ENCODE peak calls at places on chromosomes 3 and 15, in four cellular contexts. I is AG04450, U is left lung, O is fibroblast of lung. H is an unnamed sample.

GRCh38 chr3:48240000-48240710 is 749 bp upstream of the ZNF589 start:
- DNase-seq in I (no peak), U (no peak), O (no peak), H (no peak)

GRCh38 chr3:172280406-172281051 is 167.7 kb downstream of the GHSR start:
- DNase-seq in I (peak; percentile 77), U (no peak), O (peak; percentile 88), H (no peak)

GRCh38 chr3:161600185-161600584 is 103.6 kb downstream of the OTOL1 start:
- DNase-seq in I (no peak), U (peak; percentile 40), O (no peak), H (peak; percentile 5)

GRCh38 chr3:111980716-111981456 is 2.1 kb downstream of the ABHD10 start:
- DNase-seq in I (no peak), U (no peak), O (no peak), H (no peak)

GRCh38 chr3:160458151-160458550 is 8.6 kb upstream of the TRIM59 start:
- DNase-seq in I (no peak), U (no peak), O (no peak), H (no peak)

GRCh38 chr15:48520376-48521155 is 124.9 kb downstream of the FBN1 start:
- DNase-seq in I (no peak), U (no peak), O (no peak), H (no peak)

GRCh38 chr3:56855856-56856538 is 54.2 kb upstream of the ARHGEF3 start:
- DNase-seq in I (no peak), U (peak; percentile 36), O (no peak), H (no peak)

GRCh38 chr3:58580826-58581327 is 3.7 kb upstream of the FAM107A start:
- DNase-seq in I (no peak), U (no peak), O (no peak), H (no peak)

GRCh38 chr15:95923797-95924196 is 406.7 kb upstream of the NR2F2 start:
- DNase-seq in I (no peak), U (no peak), O (no peak), H (no peak)

GRCh38 chr3:39558775-39559306 is 91.4 kb downstream of the MOBP start:
- DNase-seq in I (no peak), U (no peak), O (no peak), H (no peak)

GRCh38 chr3:52149726-52150125 is 4.5 kb downstream of the POC1A start:
- DNase-seq in I (no peak), U (no peak), O (no peak), H (no peak)

GRCh38 chr3:118468801-118469200 is 565.8 kb downstream of the IGSF11 start:
- DNase-seq in I (no peak), U (no peak), O (no peak), H (no peak)

GRCh38 chr3:138381950-138382715 is 33.8 kb downstream of the MRAS start:
- DNase-seq in I (no peak), U (peak; percentile 83), O (peak; percentile 58), H (peak; percentile 34)

GRCh38 chr3:15892828-15893227 is 95.0 kb upstream of the ANKRD28 start:
- DNase-seq in I (peak; percentile 24), U (no peak), O (peak; percentile 28), H (no peak)

GRCh38 chr3:73280751-73281150 is 219.3 kb downstream of the EBLN2 start:
- DNase-seq in I (no peak), U (no peak), O (no peak), H (no peak)

GRCh38 chr3:156109989-156110388 is 10.4 kb upstream of the KCNAB1 start:
- DNase-seq in I (no peak), U (no peak), O (no peak), H (no peak)

GRCh38 chr15:96341465-96342142 is 11.1 kb downstream of the NR2F2 start:
- DNase-seq in I (no peak), U (no peak), O (peak; percentile 64), H (no peak)

GRCh38 chr3:150220791-150221190 is 187.3 kb upstream of the TSC22D2 start:
- DNase-seq in I (no peak), U (no peak), O (no peak), H (no peak)

GRCh38 chr15:98758224-98758623 is 109.9 kb downstream of the IGF1R start:
- DNase-seq in I (no peak), U (no peak), O (no peak), H (no peak)

GRCh38 chr15:75823860-75824613 is 19.2 kb upstream of the UBE2Q2 start:
- DNase-seq in I (no peak), U (no peak), O (no peak), H (no peak)

GRCh38 chr3:171833775-171834460 is 9.2 kb upstream of the TMEM212 start:
- DNase-seq in I (no peak), U (no peak), O (peak; percentile 88), H (no peak)

GRCh38 chr15:40346579-40347558 is 4.0 kb upstream of the PHGR1 start:
- DNase-seq in I (no peak), U (no peak), O (no peak), H (no peak)

GRCh38 chr15:70632079-70632850 is 131.1 kb downstream of the UACA start:
- DNase-seq in I (no peak), U (no peak), O (no peak), H (peak; percentile 93)

GRCh38 chr3:69462022-69462825 is 76.3 kb upstream of the FRMD4B start:
- DNase-seq in I (no peak), U (no peak), O (no peak), H (peak; percentile 55)

GRCh38 chr15:69454953-69455352 is 2.3 kb downstream of the RPLP1 start:
- DNase-seq in I (no peak), U (no peak), O (no peak), H (no peak)

GRCh38 chr3:197942956-197943556 is 6.9 kb upstream of the RPL35A start:
- DNase-seq in I (no peak), U (no peak), O (peak; percentile 63), H (no peak)

GRCh38 chr3:1251282-1252060 is 158.6 kb downstream of the CNTN6 start:
- DNase-seq in I (no peak), U (no peak), O (peak; percentile 27), H (no peak)

GRCh38 chr3:175246766-175247165 is 387.6 kb downstream of the NAALADL2 start:
- DNase-seq in I (no peak), U (no peak), O (no peak), H (no peak)

GRCh38 chr15:34059946-34060345 is 20.9 kb upstream of the AVEN start:
- DNase-seq in I (no peak), U (no peak), O (no peak), H (no peak)

GRCh38 chr3:12400795-12401194 is 83.5 kb upstream of the TSEN2 start:
- DNase-seq in I (peak; percentile 32), U (no peak), O (peak; percentile 86), H (no peak)

GRCh38 chr15:27844018-27844666 is 255.0 kb downstream of the OCA2 start:
- DNase-seq in I (peak; percentile 6), U (no peak), O (peak; percentile 56), H (peak; percentile 44)

GRCh38 chr15:25054943-25055342 is 100.2 kb downstream of the SNRPN start:
- DNase-seq in I (no peak), U (no peak), O (no peak), H (no peak)

GRCh38 chr3:194906970-194907629 is 221.4 kb downstream of the FAM43A start:
- DNase-seq in I (no peak), U (no peak), O (no peak), H (no peak)

GRCh38 chr15:100878601-100879000 is 1.0 kb upstream of the ALDH1A3 start:
- DNase-seq in I (no peak), U (no peak), O (no peak), H (no peak)

GRCh38 chr3:104669083-104669482 is 697.6 kb upstream of the ALCAM start:
- DNase-seq in I (no peak), U (no peak), O (no peak), H (no peak)

GRCh38 chr3:134312873-134313838 is 61.1 kb downstream of the AMOTL2 start:
- DNase-seq in I (no peak), U (peak; percentile 70), O (peak; percentile 82), H (no peak)

DNA sequence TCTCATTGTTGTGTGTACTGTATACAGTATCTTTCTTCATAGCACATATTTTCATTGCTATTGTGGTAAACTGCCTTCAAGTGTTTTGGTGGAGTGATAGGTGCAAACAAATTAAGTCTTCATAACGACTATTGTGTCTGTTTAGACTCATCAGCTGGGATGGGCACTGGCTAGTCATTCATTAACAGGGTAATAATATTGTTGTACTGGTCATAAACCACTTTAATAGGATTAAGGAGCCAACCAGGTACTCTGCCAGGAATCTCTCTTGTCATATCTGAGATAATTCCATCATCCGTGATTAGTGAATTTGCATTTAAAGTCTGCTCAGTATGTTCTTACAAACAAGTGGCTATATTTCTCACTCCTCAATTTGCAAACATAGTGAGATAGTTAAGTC is 10.2 kb upstream of the TMEM45A start:
- DNase-seq in I (no peak), U (no peak), O (no peak), H (no peak)
- H3K27ac ChIP-seq in I (no peak overlapping the region), U (no peak overlapping the region), O (no peak overlapping the region), H (no peak overlapping the region)

DNA sequence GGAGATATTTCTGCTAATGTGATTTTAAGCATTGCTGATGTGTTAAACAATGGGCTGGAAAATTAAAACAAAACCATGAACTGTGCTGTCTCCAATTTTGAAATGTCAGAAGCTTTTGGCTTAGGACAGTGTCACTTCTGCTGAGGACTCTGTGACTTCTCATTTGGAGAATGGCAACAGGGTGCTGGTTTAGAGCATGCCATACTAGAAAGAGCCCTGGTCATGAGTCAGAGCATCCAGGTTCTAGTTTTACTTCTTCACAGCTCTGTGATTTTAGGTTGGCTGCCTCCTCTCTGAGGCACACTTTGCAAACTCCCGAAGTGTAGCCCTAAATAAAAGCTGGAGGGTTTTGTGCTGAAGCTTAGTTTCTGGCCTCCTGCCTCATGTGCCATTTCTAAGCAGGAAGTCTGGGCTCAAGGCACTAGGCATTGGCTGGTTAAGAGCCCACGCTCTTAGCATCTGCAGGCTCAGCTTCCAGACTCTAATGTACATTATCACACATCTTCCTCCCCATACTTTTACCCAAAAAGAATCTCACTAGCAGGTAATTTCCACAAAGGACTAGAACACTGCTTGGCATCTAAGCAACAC is 193.8 kb downstream of the CNTN3 start:
- DNase-seq in I (no peak), U (no peak), O (no peak), H (no peak)
- H3K27ac ChIP-seq in I (no peak overlapping the region), U (no peak overlapping the region), O (no peak overlapping the region), H (no peak overlapping the region)

GRCh38 chr3:42732196-42732828 is 29.7 kb upstream of the HHATL start:
- DNase-seq in I (no peak), U (peak; percentile 5), O (no peak), H (no peak)
- H3K27ac ChIP-seq in I (no peak overlapping the region), U (no peak overlapping the region), O (no peak overlapping the region), H (no peak overlapping the region)

GRCh38 chr15:38217181-38217580 is 35.5 kb upstream of the SPRED1 start:
- DNase-seq in I (peak; percentile 23), U (no peak), O (peak; percentile 93), H (no peak)
- H3K27ac ChIP-seq in I (no peak overlapping the region), U (peak overlapping the region; percentile 28), O (peak overlapping the region; percentile 23), H (peak overlapping the region; percentile 75)

DNA sequence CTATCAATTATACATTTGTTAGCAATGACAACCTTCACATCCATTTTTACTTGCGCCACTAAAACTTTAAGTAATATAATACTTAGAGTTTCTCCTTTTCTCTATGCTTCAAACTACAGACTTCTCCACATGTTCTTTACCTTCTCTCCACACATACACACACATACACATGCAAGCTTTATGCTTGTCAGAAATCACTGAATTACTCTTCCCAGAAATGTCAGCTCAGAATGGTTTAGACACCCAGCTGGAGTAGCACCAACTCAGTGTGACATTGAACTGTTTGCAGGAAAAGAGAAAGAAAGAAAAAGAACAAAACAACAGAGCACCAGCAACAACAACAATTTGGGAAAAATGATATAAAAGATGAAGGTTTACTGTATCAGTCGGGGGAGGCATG is 20.9 kb downstream of the CBLB start:
- DNase-seq in I (no peak), U (no peak), O (no peak), H (no peak)
- H3K27ac ChIP-seq in I (no peak overlapping the region), U (no peak overlapping the region), O (no peak overlapping the region), H (no peak overlapping the region)

GRCh38 chr3:30370681-30371271 is 235.6 kb upstream of the TGFBR2 start:
- DNase-seq in I (no peak), U (no peak), O (peak; percentile 50), H (no peak)
- H3K27ac ChIP-seq in I (no peak overlapping the region), U (peak overlapping the region; percentile 9), O (no peak overlapping the region), H (no peak overlapping the region)

H was measured in epithelial cell of prostate.